ENCODE peak calls at places on chromosomes 13 and 19, in ten cellular contexts. X is left ventricle myocardium inferior, O is fibroblast of mammary gland, H is AG04450, Q is B cell, U is HL-60, B is GM13977, L is RWPE1, J is body of pancreas, E is heart left ventricle. C is an unnamed sample.

GRCh38 chr19:29944415-29945012 is 2.5 kb downstream of the URI1 start:
- DNase-seq in X (no peak), O (no peak), H (no peak), Q (no peak), U (no peak), B (no peak), L (no peak), J (no peak), E (no peak), C (no peak)

GRCh38 chr19:539429-540030 is 4.3 kb upstream of the GZMM start:
- DNase-seq in X (no peak), O (no peak), H (no peak), Q (no peak), U (no peak), B (no peak), L (no peak), J (no peak), E (peak), C (no peak)

GRCh38 chr19:19997656-19998268 is 41.5 kb downstream of the ZNF682 start:
- DNase-seq in X (peak), O (peak), H (no peak), Q (peak), U (no peak), B (no peak), L (no peak), J (peak), E (no peak), C (no peak)

GRCh38 chr19:7969560-7969949 is 26.1 kb upstream of the TIMM44 start:
- DNase-seq in X (no peak), O (no peak), H (no peak), Q (no peak), U (no peak), B (no peak), L (no peak), J (no peak), E (no peak), C (no peak)

GRCh38 chr13:110418944-110419343 is 111.9 kb downstream of the COL4A2 start:
- DNase-seq in X (peak), O (no peak), H (no peak), Q (no peak), U (no peak), B (no peak), L (no peak), J (no peak), E (peak), C (no peak)

GRCh38 chr19:35345671-35346111 is 2.0 kb upstream of the FFAR1 start:
- DNase-seq in X (no peak), O (no peak), H (no peak), Q (peak), U (no peak), B (peak), L (no peak), J (no peak), E (no peak), C (no peak)

GRCh38 chr13:94333131-94333820 is 146.2 kb downstream of the DCT start:
- DNase-seq in X (no peak), O (peak), H (no peak), Q (no peak), U (no peak), B (no peak), L (no peak), J (no peak), E (no peak), C (no peak)

GRCh38 chr13:111434578-111435159 is 114.2 kb downstream of the TEX29 start:
- DNase-seq in X (no peak), O (no peak), H (no peak), Q (no peak), U (no peak), B (no peak), L (no peak), J (no peak), E (no peak), C (no peak)

GRCh38 chr13:46751811-46752635 is 44.9 kb downstream of the ESD start:
- DNase-seq in X (no peak), O (peak), H (no peak), Q (peak), U (peak), B (no peak), L (no peak), J (no peak), E (no peak), C (peak)

GRCh38 chr19:10209305-10209704 is 14.6 kb upstream of the DNMT1 start:
- DNase-seq in X (no peak), O (peak), H (no peak), Q (no peak), U (no peak), B (no peak), L (no peak), J (no peak), E (no peak), C (no peak)

GRCh38 chr19:2089727-2090053 is 6.4 kb downstream of the MOB3A start:
- DNase-seq in X (no peak), O (no peak), H (no peak), Q (no peak), U (no peak), B (no peak), L (no peak), J (no peak), E (no peak), C (no peak)

GRCh38 chr19:2610637-2611482 is 91.6 kb downstream of the GNG7 start:
- DNase-seq in X (peak), O (peak), H (peak), Q (peak), U (peak), B (no peak), L (peak), J (peak), E (peak), C (peak)

GRCh38 chr13:73421310-73421912 is 362.6 kb downstream of the KLF5 start:
- DNase-seq in X (no peak), O (peak), H (no peak), Q (no peak), U (no peak), B (no peak), L (peak), J (peak), E (no peak), C (no peak)

GRCh38 chr19:55585658-55586339 is 5.2 kb upstream of the ZNF579 start:
- DNase-seq in X (peak), O (peak), H (peak), Q (peak), U (no peak), B (peak), L (no peak), J (peak), E (peak), C (no peak)

GRCh38 chr19:13031917-13032623 is 36.8 kb downstream of the NFIX start:
- DNase-seq in X (no peak), O (peak), H (no peak), Q (no peak), U (no peak), B (no peak), L (no peak), J (no peak), E (peak), C (no peak)

GRCh38 chr13:61029064-61029463 is 386.6 kb downstream of the PCDH20 start:
- DNase-seq in X (no peak), O (no peak), H (no peak), Q (no peak), U (no peak), B (no peak), L (no peak), J (no peak), E (no peak), C (no peak)
- TF ChIP-seq CTCF in X (no peak), O (no peak), H (no peak), Q (no peak), U (no peak), B (no peak), L (no peak), J (no peak), E (no peak), C (no peak)

DNA sequence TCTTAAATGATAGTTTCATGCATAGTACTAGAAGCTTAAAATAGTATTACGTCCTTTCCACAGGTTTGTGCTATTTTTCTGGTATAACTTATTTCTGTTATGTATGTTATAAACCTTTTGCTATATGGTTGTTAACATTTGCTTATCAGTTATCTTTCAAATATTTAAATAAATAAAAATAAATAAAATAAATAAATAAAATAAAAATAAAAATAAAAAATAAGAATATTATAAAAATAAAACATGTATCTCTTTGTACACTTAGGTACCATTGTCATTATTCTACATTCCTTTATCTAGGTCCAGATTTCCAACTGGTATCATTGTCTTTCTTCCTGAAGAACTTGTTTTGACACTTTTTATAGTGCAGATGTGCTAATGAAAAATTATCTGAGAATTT is 1310.4 kb upstream of the SLC10A2 start:
- DNase-seq in X (no peak), O (no peak), H (no peak), Q (no peak), U (no peak), B (no peak), L (no peak), J (no peak), E (no peak), C (no peak)
- TF ChIP-seq CTCF in X (no peak), O (no peak), H (no peak), Q (no peak), U (no peak), B (no peak), L (no peak), J (no peak), E (no peak), C (no peak)

GRCh38 chr13:98108330-98108729 is 34.6 kb upstream of the FARP1 start:
- DNase-seq in X (no peak), O (no peak), H (no peak), Q (no peak), U (no peak), B (no peak), L (no peak), J (no peak), E (no peak), C (no peak)

GRCh38 chr13:98109226-98109625 is 33.7 kb upstream of the FARP1 start:
- DNase-seq in X (no peak), O (no peak), H (no peak), Q (no peak), U (no peak), B (no peak), L (no peak), J (no peak), E (no peak), C (no peak)

GRCh38 chr13:98103942-98104880 is 38.7 kb upstream of the FARP1 start:
- DNase-seq in X (no peak), O (peak), H (no peak), Q (no peak), U (no peak), B (no peak), L (peak), J (no peak), E (no peak), C (no peak)

GRCh38 chr13:98103531-98103930 is 39.4 kb upstream of the FARP1 start:
- DNase-seq in X (no peak), O (no peak), H (no peak), Q (no peak), U (no peak), B (no peak), L (no peak), J (no peak), E (no peak), C (no peak)

DNA sequence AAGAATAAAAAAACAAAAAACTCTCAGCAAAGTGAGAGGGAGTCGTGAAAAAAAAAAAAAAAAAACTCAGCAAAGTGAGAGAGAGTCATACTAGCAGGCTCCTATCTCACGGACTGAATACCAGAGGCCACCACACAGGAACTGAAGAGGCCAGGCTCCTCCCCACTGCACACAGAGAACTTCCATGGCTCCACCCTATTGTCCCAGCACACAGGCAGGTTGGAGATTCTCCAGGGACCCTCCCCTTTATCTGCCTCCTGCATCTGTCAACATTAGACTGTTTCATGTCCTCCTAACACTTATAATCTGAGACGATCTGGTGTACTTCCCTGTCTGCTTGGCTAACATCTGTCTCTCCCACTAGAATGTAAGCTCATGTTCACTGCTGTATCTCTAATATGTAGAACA is 37.0 kb upstream of the FARP1 start:
- DNase-seq in X (peak), O (no peak), H (no peak), Q (no peak), U (no peak), B (no peak), L (no peak), J (no peak), E (peak), C (no peak)
- TF ChIP-seq CTCF in X (no peak), O (no peak), H (no peak), Q (no peak), U (no peak), B (no peak), L (no peak), J (no peak), E (no peak), C (no peak)

GRCh38 chr13:49235856-49236431 is 11.8 kb upstream of the CDADC1 start:
- DNase-seq in X (no peak), O (no peak), H (no peak), Q (no peak), U (no peak), B (no peak), L (no peak), J (no peak), E (no peak), C (no peak)

GRCh38 chr13:49238621-49239020 is 9.1 kb upstream of the CDADC1 start:
- DNase-seq in X (no peak), O (no peak), H (no peak), Q (no peak), U (no peak), B (no peak), L (no peak), J (no peak), E (no peak), C (no peak)

GRCh38 chr13:49234741-49235140 is 13.0 kb upstream of the CDADC1 start:
- DNase-seq in X (no peak), O (no peak), H (no peak), Q (no peak), U (no peak), B (no peak), L (no peak), J (no peak), E (no peak), C (no peak)

GRCh38 chr13:49241296-49241695 is 6.4 kb upstream of the CDADC1 start:
- DNase-seq in X (no peak), O (no peak), H (no peak), Q (no peak), U (no peak), B (no peak), L (no peak), J (no peak), E (no peak), C (no peak)

DNA sequence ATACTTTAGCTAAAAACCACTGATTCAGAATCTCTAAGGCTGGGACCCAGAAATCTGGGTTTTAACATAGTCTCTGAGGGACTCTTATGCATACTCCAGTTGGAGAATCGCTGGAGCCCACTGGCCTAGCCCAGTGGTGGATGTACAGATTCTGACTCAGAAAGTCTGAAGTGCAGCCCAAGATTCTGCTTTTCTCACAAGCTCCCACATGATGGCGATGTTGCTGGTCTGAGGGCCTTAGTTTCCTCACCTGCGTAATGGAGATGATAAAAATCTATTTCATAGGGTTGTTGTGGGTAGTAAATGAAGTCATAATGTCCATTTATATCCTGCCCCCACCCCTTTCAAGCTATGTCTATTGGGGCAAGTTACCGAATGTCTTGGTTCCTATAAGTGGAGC is 7.7 kb upstream of the CDADC1 start:
- DNase-seq in X (no peak), O (peak), H (no peak), Q (no peak), U (peak), B (no peak), L (peak), J (no peak), E (no peak), C (no peak)
- TF ChIP-seq CTCF in X (peak), O (peak), H (peak), Q (peak), U (peak), B (peak), L (peak), J (no peak), E (peak), C (peak)

GRCh38 chr19:15028490-15028889 is 20.8 kb upstream of the CASP14 start:
- DNase-seq in X (no peak), O (no peak), H (no peak), Q (no peak), U (no peak), B (no peak), L (no peak), J (no peak), E (no peak), C (no peak)

GRCh38 chr19:15021286-15022007 is 27.8 kb upstream of the CASP14 start:
- DNase-seq in X (no peak), O (no peak), H (no peak), Q (no peak), U (no peak), B (no peak), L (no peak), J (peak), E (no peak), C (no peak)

GRCh38 chr19:15022752-15023151 is 26.5 kb upstream of the CASP14 start:
- DNase-seq in X (no peak), O (no peak), H (no peak), Q (no peak), U (no peak), B (no peak), L (no peak), J (peak), E (no peak), C (no peak)

GRCh38 chr19:15025237-15025636 is 24.0 kb upstream of the CASP14 start:
- DNase-seq in X (no peak), O (no peak), H (no peak), Q (no peak), U (peak), B (peak), L (peak), J (peak), E (no peak), C (no peak)
- TF ChIP-seq CTCF in X (peak), O (no peak), H (no peak), Q (no peak), U (peak), B (peak), L (no peak), J (peak), E (no peak), C (peak)

GRCh38 chr19:23098286-23098685 is 18.5 kb upstream of the ZNF730 start:
- DNase-seq in X (no peak), O (no peak), H (no peak), Q (no peak), U (no peak), B (no peak), L (no peak), J (no peak), E (no peak), C (no peak)

GRCh38 chr19:23098988-23099387 is 17.8 kb upstream of the ZNF730 start:
- DNase-seq in X (no peak), O (no peak), H (no peak), Q (no peak), U (no peak), B (no peak), L (no peak), J (no peak), E (no peak), C (no peak)

GRCh38 chr19:23095406-23095805 is 21.4 kb upstream of the ZNF730 start:
- DNase-seq in X (no peak), O (peak), H (no peak), Q (no peak), U (no peak), B (no peak), L (no peak), J (no peak), E (no peak), C (no peak)

GRCh38 chr19:23093832-23094231 is 23.0 kb upstream of the ZNF730 start:
- DNase-seq in X (no peak), O (no peak), H (no peak), Q (no peak), U (no peak), B (no peak), L (no peak), J (no peak), E (no peak), C (no peak)
- TF ChIP-seq CTCF in X (no peak), O (no peak), H (no peak), Q (no peak), U (no peak), B (no peak), L (no peak), J (no peak), E (no peak), C (no peak)

GRCh38 chr19:41248895-41249294 is 15.3 kb upstream of the HNRNPUL1 start:
- DNase-seq in X (no peak), O (no peak), H (no peak), Q (no peak), U (no peak), B (no peak), L (no peak), J (no peak), E (no peak), C (no peak)
- TF ChIP-seq CTCF in X (no peak), O (no peak), H (peak), Q (no peak), U (no peak), B (no peak), L (no peak), J (no peak), E (no peak), C (no peak)

GRCh38 chr13:104314926-104315535 is 1248.8 kb upstream of the SLC10A2 start:
- DNase-seq in X (no peak), O (no peak), H (no peak), Q (no peak), U (no peak), B (no peak), L (no peak), J (no peak), E (no peak), C (no peak)

GRCh38 chr13:104315606-104316005 is 1249.4 kb upstream of the SLC10A2 start:
- DNase-seq in X (no peak), O (peak), H (peak), Q (no peak), U (no peak), B (no peak), L (peak), J (no peak), E (no peak), C (no peak)

GRCh38 chr13:104320446-104320845 is 1254.2 kb upstream of the SLC10A2 start:
- DNase-seq in X (no peak), O (no peak), H (no peak), Q (no peak), U (no peak), B (no peak), L (no peak), J (no peak), E (no peak), C (no peak)

GRCh38 chr13:104321756-104322155 is 1255.5 kb upstream of the SLC10A2 start:
- DNase-seq in X (no peak), O (no peak), H (no peak), Q (no peak), U (no peak), B (no peak), L (no peak), J (no peak), E (no peak), C (no peak)

GRCh38 chr13:104318121-104318520 is 1251.9 kb upstream of the SLC10A2 start:
- DNase-seq in X (no peak), O (peak), H (no peak), Q (no peak), U (no peak), B (no peak), L (no peak), J (no peak), E (no peak), C (no peak)
- TF ChIP-seq CTCF in X (peak), O (peak), H (peak), Q (no peak), U (no peak), B (no peak), L (peak), J (no peak), E (no peak), C (no peak)

DNA sequence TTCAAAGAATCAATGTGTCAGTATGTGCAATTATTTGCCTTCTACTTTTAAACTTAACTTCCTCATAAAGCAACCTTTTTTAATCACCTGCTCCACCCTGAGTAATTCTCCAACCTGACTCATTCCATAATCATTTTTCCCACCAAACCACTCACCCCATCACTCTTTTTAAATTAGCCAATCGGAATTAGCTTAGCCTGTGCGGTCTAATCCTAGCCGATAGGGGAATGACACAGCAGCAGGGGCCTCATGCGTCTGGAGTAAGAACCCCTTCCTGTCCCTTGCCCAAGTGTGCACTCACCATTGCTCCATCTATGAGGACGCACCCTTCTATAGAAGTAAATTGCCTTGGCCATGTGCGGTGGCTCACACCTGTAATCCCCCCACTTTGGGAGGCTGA is 27.4 kb upstream of the ZNF83 start:
- DNase-seq in X (no peak), O (peak), H (no peak), Q (no peak), U (no peak), B (no peak), L (peak), J (no peak), E (no peak), C (no peak)
- TF ChIP-seq CTCF in X (no peak), O (no peak), H (no peak), Q (no peak), U (no peak), B (no peak), L (no peak), J (no peak), E (no peak), C (no peak)

C was measured in CD14-positive monocyte.